ENCODE peak calls at places on chromosomes 16 and 17, in nine cellular contexts. D is AG20443; F is iPS-NIHi11; C is heart right ventricle; Z is NCI-H1092; K is T-helper 1 cell; S is activated CD8-positive, alpha-beta memory T cell treated with anti-CD3 and anti-CD28 coated beads for 24 hours; O is activated CD4-positive, alpha-beta T cell treated with anti-CD3 and anti-CD28 coated beads for 24 hours; I is body of pancreas. T is an unnamed sample.

GRCh38 chr17:7711356-7711755 is 6.2 kb upstream of the DNAH2 start:
- DNase-seq in D (no peak), F (peak; percentile 44), C (no peak), Z (no peak), K (no peak), S (no peak), O (no peak), I (no peak), T (no peak)

GRCh38 chr17:81569986-81570514 is 17.9 kb upstream of the FAAP100 start:
- DNase-seq in D (no peak), F (no peak), C (no peak), Z (no peak), K (no peak), S (no peak), O (no peak), I (no peak), T (no peak)

GRCh38 chr17:17749025-17749772 is 67.9 kb downstream of the RAI1 start:
- DNase-seq in D (no peak), F (no peak), C (peak; percentile 51), Z (no peak), K (no peak), S (no peak), O (no peak), I (no peak), T (no peak)

GRCh38 chr17:49567871-49568694 is 7.6 kb upstream of the NXPH3 start:
- DNase-seq in D (peak; percentile 88), F (peak; percentile 78), C (peak; percentile 91), Z (peak; percentile 74), K (peak; percentile 77), S (peak; percentile 96), O (peak; percentile 80), I (peak; percentile 92), T (peak; percentile 96)

GRCh38 chr17:688100-688989 is 26.3 kb downstream of the VPS53 start:
- DNase-seq in D (no peak), F (no peak), C (no peak), Z (no peak), K (no peak), S (no peak), O (no peak), I (no peak), T (no peak)

GRCh38 chr17:42389135-42389417 is 834 bp upstream of the STAT3 start:
- DNase-seq in D (no peak), F (no peak), C (no peak), Z (no peak), K (no peak), S (no peak), O (no peak), I (no peak), T (peak; percentile 31)

GRCh38 chr16:72722552-72722951 is 325.4 kb downstream of the ZFHX3 start:
- DNase-seq in D (no peak), F (peak; percentile 73), C (no peak), Z (peak; percentile 87), K (no peak), S (no peak), O (no peak), I (no peak), T (no peak)

GRCh38 chr16:30784215-30784614 is 2.8 kb downstream of the ZNF629 start:
- DNase-seq in D (no peak), F (no peak), C (no peak), Z (no peak), K (no peak), S (no peak), O (no peak), I (no peak), T (no peak)

GRCh38 chr16:19361587-19361986 is 56.1 kb upstream of the TMC5 start:
- DNase-seq in D (no peak), F (no peak), C (no peak), Z (no peak), K (no peak), S (no peak), O (no peak), I (no peak), T (no peak)

GRCh38 chr17:64250211-64250835 is 12.7 kb downstream of the TEX2 start:
- DNase-seq in D (no peak), F (no peak), C (no peak), Z (no peak), K (no peak), S (no peak), O (no peak), I (no peak), T (no peak)

GRCh38 chr17:82204831-82205719 is 7.6 kb downstream of the CCDC57 start:
- DNase-seq in D (peak; percentile 77), F (no peak), C (no peak), Z (peak; percentile 20), K (no peak), S (peak; percentile 68), O (no peak), I (no peak), T (no peak)

T was measured in psoas muscle.